ENCODE peak calls at places on chromosomes 1 and 21, in seven cellular contexts. Z, X, G, B, R, T and C are unnamed samples.
A peak's percentile ranks its signal among the peaks of the same experiment; 100 is the strongest.

GRCh38 chr1:232111616-232112015 is 485.0 kb downstream of the DISC1 start:
- DNase-seq in Z (no peak), B (no peak), R (no peak), G (no peak), X (no peak), T (no peak), C (no peak)

GRCh38 chr1:152967201-152967600 is 3.2 kb upstream of the SPRR4 start:
- DNase-seq in X (no peak), R (no peak), G (no peak), T (no peak), Z (no peak), B (no peak), C (no peak)

GRCh38 chr1:178916448-178917174 is 45.7 kb upstream of the ANGPTL1 start:
- DNase-seq in B (no peak), R (no peak), X (no peak), Z (no peak), G (no peak), T (no peak), C (no peak)

GRCh38 chr21:28338906-28339305 is 653.8 kb downstream of the LTN1 start:
- DNase-seq in G (no peak), B (no peak), T (no peak), X (no peak), Z (no peak), R (no peak), C (no peak)

GRCh38 chr1:160361814-160362167 is 5.1 kb upstream of the NHLH1 start:
- DNase-seq in T (no peak), X (no peak), G (no peak), R (no peak), B (no peak), Z (no peak), C (no peak)

GRCh38 chr21:35226960-35227741 is 178.0 kb upstream of the RUNX1 start:
- DNase-seq in G (no peak), Z (no peak), X (no peak), R (no peak), T (no peak), B (no peak), C (no peak)

GRCh38 chr1:160665330-160666078 is 18.7 kb upstream of the SLAMF1 start:
- DNase-seq in Z (no peak), T (peak; percentile 65), R (no peak), B (no peak), X (no peak), G (no peak), C (peak; percentile 62)

GRCh38 chr1:19156676-19157075 is 53.4 kb downstream of the UBR4 start:
- DNase-seq in G (no peak), Z (peak; percentile 76), B (peak; percentile 44), T (peak; percentile 85), X (no peak), R (no peak), C (peak; percentile 29)

GRCh38 chr1:204583909-204584632 is 67.9 kb downstream of the MDM4 start:
- DNase-seq in X (peak; percentile 28), G (no peak), R (peak; percentile 20), Z (peak; percentile 81), T (peak; percentile 94), B (no peak), C (peak; percentile 77)

GRCh38 chr1:201647722-201648065 is 108.8 kb downstream of the NAV1 start:
- DNase-seq in B (no peak), X (no peak), Z (no peak), G (no peak), R (no peak), T (no peak), C (no peak)

GRCh38 chr1:109299087-109299983 is 7.5 kb downstream of the MYBPHL start:
- DNase-seq in G (no peak), Z (peak; percentile 73), X (peak; percentile 71), R (peak; percentile 30), B (peak; percentile 97), T (peak; percentile 63), C (peak; percentile 72)

GRCh38 chr1:184813528-184814089 is 59.0 kb upstream of the EDEM3 start:
- DNase-seq in B (no peak), G (no peak), X (no peak), T (no peak), R (no peak), Z (no peak), C (no peak)

GRCh38 chr1:192903142-192903541 is 94.3 kb downstream of the RGS2 start:
- DNase-seq in G (no peak), B (no peak), X (no peak), T (no peak), Z (no peak), R (no peak), C (no peak)

GRCh38 chr1:174769961-174770549 is 229.7 kb upstream of the CACYBP start:
- DNase-seq in X (no peak), B (peak; percentile 60), T (no peak), R (no peak), G (no peak), Z (no peak), C (no peak)

GRCh38 chr1:244964112-244964971 is 100.0 kb upstream of the HNRNPU start:
- DNase-seq in X (no peak), Z (no peak), B (peak; percentile 90), T (peak; percentile 63), R (peak; percentile 17), G (no peak), C (no peak)

GRCh38 chr1:209838537-209838936 is 10.8 kb downstream of the UTP25 start:
- DNase-seq in B (no peak), Z (no peak), R (no peak), T (no peak), X (no peak), G (no peak), C (no peak)
- H3K27ac ChIP-seq in B (peak overlapping the region; percentile 98), Z (peak overlapping the region; percentile 75), R (no peak overlapping the region), T (no peak overlapping the region), X (no peak overlapping the region), G (no peak overlapping the region), C (no peak overlapping the region)

GRCh38 chr1:50702395-50702794 is 257.7 kb downstream of the FAF1 start:
- DNase-seq in G (no peak), X (no peak), R (no peak), Z (no peak), B (no peak), T (no peak), C (no peak)
- H3K27ac ChIP-seq in G (no peak overlapping the region), X (peak overlapping the region; percentile 90), R (no peak overlapping the region), Z (no peak overlapping the region), B (no peak overlapping the region), T (no peak overlapping the region), C (no peak overlapping the region)

GRCh38 chr1:212560933-212561460 is 47.6 kb upstream of the ATF3 start:
- DNase-seq in G (no peak), R (no peak), X (no peak), T (no peak), B (no peak), Z (no peak), C (no peak)

GRCh38 chr1:212558665-212559480 is 49.7 kb upstream of the ATF3 start:
- DNase-seq in R (peak; percentile 90), T (peak; percentile 96), G (peak; percentile 97), X (peak; percentile 79), Z (peak; percentile 97), B (peak; percentile 93), C (peak; percentile 92)

GRCh38 chr1:212559929-212560328 is 48.6 kb upstream of the ATF3 start:
- DNase-seq in G (no peak), T (no peak), B (no peak), X (no peak), Z (no peak), R (no peak), C (no peak)

GRCh38 chr1:212562771-212563170 is 45.8 kb upstream of the ATF3 start:
- DNase-seq in B (no peak), Z (no peak), T (no peak), R (no peak), G (no peak), X (no peak), C (no peak)

DNA sequence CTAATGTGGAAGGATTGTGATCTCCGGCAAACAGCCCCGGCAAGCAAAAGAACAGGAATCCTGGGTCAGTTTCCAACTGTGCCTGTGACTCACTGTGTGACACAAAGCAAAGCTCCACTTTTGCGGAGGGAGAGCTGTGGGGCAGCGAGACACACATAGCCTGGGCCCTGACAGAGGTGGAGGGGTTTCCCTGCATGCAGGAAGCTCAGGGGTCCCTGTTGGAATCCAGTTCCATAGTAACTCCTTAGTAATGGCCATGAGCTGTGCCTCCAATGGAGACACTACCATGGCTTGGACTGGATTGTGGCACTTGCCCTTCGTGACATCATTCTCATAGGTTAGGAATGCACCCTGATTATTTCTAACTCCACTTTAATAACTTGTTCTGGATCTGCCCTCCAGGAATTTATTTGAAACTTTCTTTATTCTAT is 47.0 kb upstream of the ATF3 start:
- DNase-seq in Z (no peak), G (peak; percentile 86), X (no peak), B (peak; percentile 76), R (no peak), T (peak; percentile 71), C (no peak)
- H3K27ac ChIP-seq in Z (peak overlapping the region; percentile 90), G (peak overlapping the region; percentile 97), X (no peak overlapping the region), B (peak overlapping the region; percentile 95), R (no peak overlapping the region), T (peak overlapping the region; percentile 62), C (peak overlapping the region; percentile 66)

GRCh38 chr1:66273674-66274073 is 260.3 kb upstream of the SGIP1 start:
- DNase-seq in B (no peak), X (no peak), R (no peak), Z (no peak), T (no peak), G (no peak), C (no peak)
- H3K27ac ChIP-seq in B (peak overlapping the region; percentile 77), X (no peak overlapping the region), R (no peak overlapping the region), Z (no peak overlapping the region), T (no peak overlapping the region), G (peak overlapping the region; percentile 82), C (peak overlapping the region; percentile 95)

GRCh38 chr1:6580119-6580587 is 359 bp downstream of the ZBTB48 start:
- DNase-seq in B (no peak), G (no peak), R (no peak), X (no peak), T (no peak), Z (no peak), C (no peak)

GRCh38 chr1:6579374-6580118 is at the start of gene ZBTB48:
- DNase-seq in X (peak; percentile 100), Z (peak; percentile 100), B (peak; percentile 95), R (peak; percentile 99), G (peak; percentile 100), T (peak; percentile 100), C (peak; percentile 100)

GRCh38 chr1:6582370-6582769 is 2.6 kb downstream of the ZBTB48 start:
- DNase-seq in T (no peak), G (no peak), X (no peak), Z (no peak), B (no peak), R (no peak), C (no peak)

GRCh38 chr1:6581561-6582305 is 1.9 kb downstream of the ZBTB48 start:
- DNase-seq in B (no peak), G (no peak), R (no peak), Z (no peak), T (no peak), X (no peak), C (no peak)

GRCh38 chr1:6580588-6581270 is 935 bp downstream of the ZBTB48 start:
- DNase-seq in G (peak; percentile 75), Z (no peak), R (no peak), X (no peak), B (no peak), T (no peak), C (no peak)
- H3K27ac ChIP-seq in G (peak overlapping the region; percentile 96), Z (peak overlapping the region; percentile 92), R (peak overlapping the region; percentile 94), X (peak overlapping the region; percentile 88), B (peak overlapping the region; percentile 60), T (peak overlapping the region; percentile 86), C (peak overlapping the region; percentile 93)

GRCh38 chr1:156308078-156308477 is 9.0 kb upstream of the VHLL start:
- DNase-seq in R (no peak), T (no peak), Z (no peak), G (no peak), B (peak; percentile 83), X (no peak), C (no peak)
- H3K27ac ChIP-seq in R (no peak overlapping the region), T (peak overlapping the region; percentile 66), Z (no peak overlapping the region), G (no peak overlapping the region), B (no peak overlapping the region), X (no peak overlapping the region), C (no peak overlapping the region)